ENCODE peak calls at places on chromosomes 2 and 18, in nine cellular contexts. I is anterior cingulate cortex; P is posterior cingulate gyrus; G is epithelial cell of esophagus; T is astrocyte of the cerebellum; D is HS-27A; M is CD8-positive, alpha-beta memory T cell; L is AML-193; K is stimulated activated CD4-positive, alpha-beta T cell treated with anti-CD3 and anti-CD28 coated beads, Interleukin-4, amount 100 ng/mL, for 48 hours. V is an unnamed sample.

GRCh38 chr18:48166971-48167370 is 236.5 kb upstream of the SMAD2 start:
- DNase-seq in I (no peak), P (no peak), G (no peak), T (no peak), D (no peak), M (no peak), L (peak; percentile 41), K (no peak), V (no peak)

GRCh38 chr2:216665717-216666116 is 29.6 kb downstream of the IGFBP5 start:
- DNase-seq in I (no peak), P (no peak), G (peak; percentile 77), T (no peak), D (no peak), M (peak; percentile 20), L (no peak), K (no peak), V (no peak)

GRCh38 chr2:100192825-100193224 is 50.4 kb upstream of the AFF3 start:
- DNase-seq in I (no peak), P (no peak), G (no peak), T (no peak), D (no peak), M (no peak), L (no peak), K (no peak), V (no peak)

GRCh38 chr2:65309699-65310098 is 82.1 kb downstream of the ACTR2 start:
- DNase-seq in I (no peak), P (no peak), G (peak; percentile 87), T (no peak), D (no peak), M (no peak), L (no peak), K (no peak), V (no peak)

GRCh38 chr2:2647156-2647555 is 316.1 kb upstream of the MYT1L start:
- DNase-seq in I (no peak), P (no peak), G (peak; percentile 92), T (no peak), D (no peak), M (no peak), L (no peak), K (no peak), V (no peak)

GRCh38 chr18:34643982-34644381 is 66.1 kb upstream of the DTNA start:
- DNase-seq in I (no peak), P (no peak), G (no peak), T (no peak), D (no peak), M (no peak), L (no peak), K (no peak), V (no peak)

GRCh38 chr2:112708968-112709367 is 11.9 kb upstream of the NT5DC4 start:
- DNase-seq in I (no peak), P (no peak), G (no peak), T (no peak), D (no peak), M (no peak), L (no peak), K (no peak), V (no peak)

GRCh38 chr2:9547272-9547991 is 8.2 kb downstream of the ADAM17 start:
- DNase-seq in I (no peak), P (no peak), G (no peak), T (no peak), D (no peak), M (no peak), L (no peak), K (no peak), V (no peak)

GRCh38 chr2:32278476-32278853 is 761 bp downstream of the YIPF4 start:
- DNase-seq in I (no peak), P (no peak), G (no peak), T (no peak), D (no peak), M (no peak), L (no peak), K (no peak), V (no peak)

GRCh38 chr2:203705184-203705583 is 1.3 kb upstream of the CD28 start:
- DNase-seq in I (no peak), P (no peak), G (no peak), T (no peak), D (no peak), M (no peak), L (no peak), K (no peak), V (no peak)

GRCh38 chr2:38406597-38407110 is 29.6 kb upstream of the ATL2 start:
- DNase-seq in I (no peak), P (no peak), G (no peak), T (no peak), D (no peak), M (no peak), L (no peak), K (no peak), V (peak; percentile 27)

V was measured in frontal cortex.